ENCODE peak calls at places on chromosomes 2 and 18, in eight cellular contexts. B is amniotic epithelial cell; L is GM23248; R is cardiac fibroblast; N is stimulated activated CD4-positive, alpha-beta T cell treated with anti-CD3 and anti-CD28 coated beads, Interleukin-1b, Interleukin-23, amount 100 ng/mL, for 48 hours; C is epithelial cell of esophagus; P is KBM-7; Q is neural progenitor cell. H is an unnamed sample.

GRCh38 chr2:207219716-207220414 is 54.1 kb upstream of the KLF7 start:
- DNase-seq in C (peak; percentile 74), R (peak; percentile 67), Q (no peak), L (peak; percentile 90), P (no peak), B (peak; percentile 74), N (no peak), H (no peak)

GRCh38 chr2:228648541-228648940 is 467.1 kb upstream of the SPHKAP start:
- DNase-seq in C (no peak), P (no peak), R (no peak), L (no peak), N (no peak), B (no peak), Q (no peak), H (no peak)

GRCh38 chr2:1448009-1448408 is 34.7 kb downstream of the TPO start:
- DNase-seq in Q (no peak), N (no peak), P (no peak), L (no peak), B (no peak), C (no peak), R (no peak), H (no peak)

GRCh38 chr2:234252766-234253165 is 202.3 kb downstream of the SPP2 start:
- DNase-seq in Q (no peak), C (no peak), N (no peak), P (no peak), L (no peak), R (no peak), B (no peak), H (no peak)

GRCh38 chr2:63050186-63050915 is at the start of gene OTX1:
- DNase-seq in B (no peak), R (peak; percentile 44), L (peak; percentile 61), C (peak; percentile 93), N (peak; percentile 65), Q (peak; percentile 94), P (peak; percentile 86), H (no peak)

GRCh38 chr18:616380-616995 is 19.7 kb downstream of the CLUL1 start:
- DNase-seq in P (peak; percentile 53), C (peak; percentile 54), R (peak; percentile 76), L (peak; percentile 82), N (no peak), B (peak; percentile 46), Q (peak; percentile 47), H (no peak)

GRCh38 chr18:24553886-24554285 is 93.4 kb downstream of the HRH4 start:
- DNase-seq in B (no peak), P (no peak), N (no peak), C (no peak), Q (peak; percentile 56), L (no peak), R (no peak), H (no peak)

GRCh38 chr18:48308755-48309154 is 100.4 kb downstream of the ZBTB7C start:
- DNase-seq in R (no peak), L (no peak), B (no peak), P (no peak), N (no peak), Q (no peak), C (no peak), H (no peak)

GRCh38 chr2:1521191-1521877 is 108.1 kb downstream of the TPO start:
- DNase-seq in Q (no peak), P (no peak), B (no peak), R (no peak), L (no peak), C (no peak), N (no peak), H (no peak)

GRCh38 chr2:178277741-178278197 is 83.5 kb downstream of the OSBPL6 start:
- DNase-seq in N (no peak), B (peak; percentile 81), R (peak; percentile 35), C (no peak), L (peak; percentile 23), P (peak; percentile 74), Q (peak; percentile 25), H (no peak)

GRCh38 chr2:86140969-86141392 is 34.9 kb downstream of the PTCD3 start:
- DNase-seq in R (peak; percentile 5), B (no peak), P (no peak), N (no peak), Q (no peak), C (no peak), L (peak; percentile 6), H (no peak)

GRCh38 chr2:197514754-197515153 is 1.1 kb upstream of the MOB4 start:
- DNase-seq in N (no peak), R (no peak), P (peak; percentile 45), B (no peak), C (no peak), L (peak; percentile 33), Q (no peak), H (no peak)

GRCh38 chr2:151849413-151850010 is 21.3 kb upstream of the ARL5A start:
- DNase-seq in N (no peak), L (no peak), R (no peak), P (no peak), Q (no peak), B (no peak), C (no peak), H (no peak)

GRCh38 chr18:57062841-57063240 is 84.0 kb upstream of the BOD1L2 start:
- DNase-seq in B (no peak), L (no peak), N (no peak), R (no peak), C (no peak), P (no peak), Q (peak; percentile 45), H (no peak)

GRCh38 chr2:54438271-54438670 is 17.9 kb upstream of the SPTBN1 start:
- DNase-seq in C (no peak), R (peak; percentile 72), N (no peak), B (no peak), Q (no peak), P (no peak), L (peak; percentile 60), H (no peak)

GRCh38 chr2:188278388-188279092 is 13.1 kb upstream of the GULP1 start:
- DNase-seq in Q (peak; percentile 36), N (no peak), B (no peak), L (no peak), R (no peak), P (no peak), C (no peak), H (no peak)

GRCh38 chr2:64873472-64873924 is 115.7 kb upstream of the SLC1A4 start:
- DNase-seq in P (peak; percentile 86), R (peak; percentile 58), B (no peak), L (peak; percentile 74), C (peak; percentile 60), Q (peak; percentile 82), N (peak; percentile 80), H (peak; percentile 84)

GRCh38 chr2:6073260-6074141 is 381.3 kb downstream of the SOX11 start:
- DNase-seq in L (no peak), C (no peak), R (no peak), B (peak; percentile 12), N (no peak), Q (peak; percentile 73), P (no peak), H (no peak)

GRCh38 chr2:239102266-239102665 is 254.4 kb downstream of the TWIST2 start:
- DNase-seq in R (no peak), B (no peak), Q (no peak), L (no peak), C (no peak), N (no peak), P (no peak), H (no peak)

GRCh38 chr2:64866797-64867196 is 122.4 kb upstream of the SLC1A4 start:
- DNase-seq in B (peak; percentile 73), N (no peak), Q (no peak), R (peak; percentile 83), P (no peak), C (no peak), L (peak; percentile 95), H (no peak)

GRCh38 chr18:79905389-79905911 is 46.0 kb downstream of the SLC66A2 start:
- DNase-seq in C (peak; percentile 11), Q (no peak), R (peak; percentile 75), B (peak; percentile 50), L (peak; percentile 13), P (no peak), N (no peak), H (no peak)

GRCh38 chr2:202911203-202911512 is 315 bp downstream of the WDR12 start:
- DNase-seq in B (no peak), Q (no peak), L (no peak), P (no peak), R (no peak), C (no peak), N (no peak), H (no peak)

GRCh38 chr18:76616373-76616772 is 121.3 kb upstream of the ZNF516 start:
- DNase-seq in B (no peak), L (no peak), N (no peak), R (no peak), C (no peak), Q (no peak), P (no peak), H (no peak)

GRCh38 chr2:72154386-72154785 is 6.7 kb upstream of the CYP26B1 start:
- DNase-seq in B (no peak), Q (no peak), C (no peak), R (no peak), P (no peak), N (no peak), L (no peak), H (no peak)

GRCh38 chr18:79497638-79498081 is 101.9 kb downstream of the NFATC1 start:
- DNase-seq in B (peak; percentile 25), C (no peak), Q (no peak), R (peak; percentile 49), P (no peak), N (no peak), L (no peak), H (no peak)

GRCh38 chr18:65091737-65092329 is 659.0 kb upstream of the CDH7 start:
- DNase-seq in Q (peak; percentile 74), C (peak; percentile 44), R (peak; percentile 1), B (peak; percentile 3), P (peak; percentile 15), N (no peak), L (peak; percentile 27), H (no peak)

GRCh38 chr2:232871418-232871834 is 1.4 kb downstream of the SNORC start:
- DNase-seq in R (no peak), Q (no peak), C (no peak), P (no peak), B (no peak), L (no peak), N (no peak), H (no peak)

GRCh38 chr2:43448822-43449110 is 147.1 kb downstream of the THADA start:
- DNase-seq in B (no peak), R (no peak), N (no peak), Q (peak; percentile 30), P (no peak), L (no peak), C (no peak), H (no peak)

GRCh38 chr18:76361219-76361618 is 133.8 kb downstream of the ZNF516 start:
- DNase-seq in R (no peak), P (no peak), L (no peak), N (no peak), C (no peak), Q (no peak), B (no peak), H (no peak)

GRCh38 chr18:62242955-62243354 is 55.9 kb downstream of the RELCH start:
- DNase-seq in Q (no peak), C (no peak), B (no peak), P (no peak), L (peak; percentile 32), N (no peak), R (no peak), H (no peak)

GRCh38 chr2:102888514-102888913 is 126.7 kb downstream of the TMEM182 start:
- DNase-seq in P (no peak), C (no peak), Q (no peak), R (no peak), L (no peak), B (no peak), N (no peak), H (no peak)

GRCh38 chr2:200159366-200159720 is 147.2 kb upstream of the SPATS2L start:
- DNase-seq in C (peak; percentile 34), L (no peak), Q (no peak), P (no peak), B (no peak), N (no peak), R (no peak), H (no peak)

GRCh38 chr2:29314816-29315571 is 199.8 kb downstream of the CLIP4 start:
- DNase-seq in B (peak; percentile 25), R (no peak), N (peak; percentile 69), Q (peak; percentile 55), L (peak; percentile 30), C (peak; percentile 65), P (peak; percentile 52), H (no peak)

H was measured in breast epithelium.